ENCODE peak calls at places on chromosomes 2 and 18, in five cellular contexts. One of them, this sample, is unnamed. For H3K4me1, the result is how much of the 10 kb centered on the place peaks cover.

GRCh38 chr2:23760746-23761145 is 166.2 kb downstream of the ATAD2B start:
- DNase-seq in adrenal gland: no peak
- DNase-seq in prostate gland: no peak
- DNase-seq in uterus: no peak
- DNase-seq in pancreas: no peak
- DNase-seq in this sample: no peak

GRCh38 chr18:6629635-6630140 is 99.8 kb upstream of the ARHGAP28 start:
- DNase-seq in pancreas: no peak
- DNase-seq in uterus: no peak
- DNase-seq in prostate gland: no peak
- DNase-seq in adrenal gland: no peak
- DNase-seq in this sample: no peak

GRCh38 chr2:101251844-101252407 is 760 bp upstream of the CNOT11 start:
- DNase-seq in uterus: no peak
- DNase-seq in prostate gland: peak
- DNase-seq in adrenal gland: no peak
- DNase-seq in pancreas: no peak
- DNase-seq in this sample: peak

GRCh38 chr18:44654555-44654954 is 26.1 kb upstream of the SETBP1 start:
- DNase-seq in adrenal gland: no peak
- DNase-seq in pancreas: no peak
- DNase-seq in uterus: no peak
- DNase-seq in prostate gland: no peak
- DNase-seq in this sample: no peak

GRCh38 chr2:161121622-161122021 is 38.6 kb upstream of the TANK start:
- DNase-seq in pancreas: no peak
- DNase-seq in adrenal gland: no peak
- DNase-seq in uterus: no peak
- DNase-seq in prostate gland: no peak
- DNase-seq in this sample: no peak

GRCh38 chr2:69833752-69834151 is 4.3 kb downstream of the GMCL1 start:
- DNase-seq in uterus: no peak
- DNase-seq in prostate gland: no peak
- DNase-seq in pancreas: no peak
- DNase-seq in adrenal gland: no peak
- DNase-seq in this sample: no peak

GRCh38 chr2:154898269-154898668 is 199.8 kb downstream of the KCNJ3 start:
- DNase-seq in pancreas: no peak
- DNase-seq in uterus: no peak
- DNase-seq in adrenal gland: no peak
- DNase-seq in prostate gland: no peak
- DNase-seq in this sample: no peak

GRCh38 chr2:2896011-2896410 is 481.6 kb downstream of the EIPR1 start:
- DNase-seq in adrenal gland: no peak
- DNase-seq in pancreas: no peak
- DNase-seq in prostate gland: no peak
- DNase-seq in uterus: no peak
- DNase-seq in this sample: no peak

GRCh38 chr2:219058541-219059374 is 2.0 kb downstream of the IHH start:
- DNase-seq in pancreas: peak
- DNase-seq in uterus: no peak
- DNase-seq in adrenal gland: peak
- DNase-seq in prostate gland: no peak
- DNase-seq in this sample: peak

GRCh38 chr2:67790622-67791021 is 272.2 kb downstream of the C1D start:
- DNase-seq in adrenal gland: no peak
- DNase-seq in prostate gland: no peak
- DNase-seq in uterus: no peak
- DNase-seq in pancreas: no peak
- DNase-seq in this sample: no peak

GRCh38 chr2:71683666-71684065 is 230.3 kb downstream of the DYSF start:
- DNase-seq in pancreas: peak
- DNase-seq in adrenal gland: no peak
- DNase-seq in uterus: no peak
- DNase-seq in prostate gland: no peak
- DNase-seq in this sample: no peak

GRCh38 chr2:232229917-232230310 is 148.6 kb upstream of the ALPP start:
- DNase-seq in prostate gland: no peak
- DNase-seq in uterus: no peak
- DNase-seq in pancreas: no peak
- DNase-seq in adrenal gland: peak
- DNase-seq in this sample: no peak

GRCh38 chr18:55275042-55275897 is 312.7 kb downstream of the TCF4 start:
- DNase-seq in adrenal gland: peak
- DNase-seq in prostate gland: no peak
- DNase-seq in pancreas: no peak
- DNase-seq in uterus: no peak
- DNase-seq in this sample: no peak

GRCh38 chr2:186256540-186256939 is 229.5 kb upstream of the ZC3H15 start:
- DNase-seq in pancreas: no peak
- DNase-seq in uterus: no peak
- DNase-seq in prostate gland: no peak
- DNase-seq in adrenal gland: no peak
- DNase-seq in this sample: no peak

GRCh38 chr2:49936965-49937364 is 782.6 kb upstream of the FSHR start:
- DNase-seq in pancreas: no peak
- DNase-seq in uterus: no peak
- DNase-seq in adrenal gland: no peak
- DNase-seq in prostate gland: no peak
- DNase-seq in this sample: no peak

GRCh38 chr2:236971919-236972381 is 113.7 kb upstream of the COPS8 start:
- DNase-seq in uterus: no peak
- DNase-seq in pancreas: no peak
- DNase-seq in adrenal gland: peak
- DNase-seq in prostate gland: no peak
- DNase-seq in this sample: no peak

GRCh38 chr2:191878576-191879298 is 31.8 kb upstream of the CAVIN2 start:
- DNase-seq in adrenal gland: no peak
- DNase-seq in prostate gland: no peak
- DNase-seq in uterus: no peak
- DNase-seq in pancreas: no peak
- DNase-seq in this sample: no peak

DNA sequence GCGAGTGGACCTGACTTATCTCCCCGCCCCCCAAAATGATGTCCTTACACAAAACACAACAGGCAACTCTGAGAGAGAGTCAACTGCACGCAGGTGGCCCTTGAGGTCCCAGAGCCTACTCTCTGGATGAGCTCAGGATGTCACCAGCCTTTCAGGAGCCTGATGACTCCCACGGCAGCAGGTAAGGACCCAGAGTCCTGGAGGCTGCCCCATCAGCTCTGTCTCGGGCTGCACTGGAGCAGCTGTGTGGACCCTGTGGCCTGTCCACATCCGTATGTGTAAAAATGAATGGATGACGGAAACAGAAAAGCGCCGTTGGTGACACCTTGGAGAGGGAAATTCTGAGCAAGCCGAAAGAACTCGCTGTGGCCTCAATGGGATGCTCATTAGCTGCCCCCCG is 130.9 kb downstream of the HDAC4 start:
- DNase-seq in uterus: peak
- DNase-seq in prostate gland: no peak
- DNase-seq in adrenal gland: peak
- DNase-seq in pancreas: no peak
- DNase-seq in this sample: no peak
- H3K4me1 ChIP-seq in uterus: under half
- H3K4me1 ChIP-seq in prostate gland: under half
- H3K4me1 ChIP-seq in adrenal gland: under half
- H3K4me1 ChIP-seq in pancreas: under half
- H3K4me1 ChIP-seq in this sample: under half

GRCh38 chr2:41152318-41152717 is 700.4 kb upstream of the SLC8A1 start:
- DNase-seq in prostate gland: no peak
- DNase-seq in pancreas: no peak
- DNase-seq in uterus: no peak
- DNase-seq in adrenal gland: no peak
- DNase-seq in this sample: no peak
- H3K4me3 ChIP-seq in prostate gland: no peak
- H3K4me3 ChIP-seq in pancreas: no peak
- H3K4me3 ChIP-seq in uterus: no peak
- H3K4me3 ChIP-seq in adrenal gland: no peak
- H3K4me3 ChIP-seq in this sample: no peak

GRCh38 chr2:169042856-169043255 is 11.7 kb upstream of the ABCB11 start:
- DNase-seq in uterus: no peak
- DNase-seq in prostate gland: no peak
- DNase-seq in adrenal gland: no peak
- DNase-seq in pancreas: no peak
- DNase-seq in this sample: no peak

GRCh38 chr2:169041594-169041993 is 10.5 kb upstream of the ABCB11 start:
- DNase-seq in pancreas: no peak
- DNase-seq in uterus: no peak
- DNase-seq in prostate gland: no peak
- DNase-seq in adrenal gland: no peak
- DNase-seq in this sample: no peak

GRCh38 chr2:169038338-169038757 is 7.2 kb upstream of the ABCB11 start:
- DNase-seq in pancreas: no peak
- DNase-seq in uterus: no peak
- DNase-seq in adrenal gland: no peak
- DNase-seq in prostate gland: no peak
- DNase-seq in this sample: no peak

GRCh38 chr2:169036717-169037450 is 5.8 kb upstream of the ABCB11 start:
- DNase-seq in prostate gland: no peak
- DNase-seq in adrenal gland: no peak
- DNase-seq in uterus: no peak
- DNase-seq in pancreas: no peak
- DNase-seq in this sample: no peak

DNA sequence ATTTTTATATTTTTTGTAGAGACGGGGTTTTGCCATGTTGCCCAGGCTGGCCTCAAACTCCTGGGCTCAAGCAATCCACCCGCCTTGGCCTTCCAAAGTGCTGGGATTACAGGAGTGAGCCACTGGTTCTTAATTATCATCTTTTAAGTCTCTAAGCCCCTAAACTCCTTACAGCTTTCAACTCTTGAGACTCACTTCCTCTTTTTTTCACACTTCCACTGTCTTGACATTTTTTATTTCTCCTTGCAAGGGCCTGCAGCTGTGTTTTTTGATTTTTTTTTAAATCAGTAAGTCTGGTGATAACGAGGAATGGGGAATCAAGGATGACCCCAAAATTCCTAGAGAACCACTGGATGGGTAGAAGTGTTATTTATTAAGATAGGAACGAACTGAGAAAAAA is 8.6 kb upstream of the ABCB11 start:
- DNase-seq in prostate gland: no peak
- DNase-seq in uterus: no peak
- DNase-seq in pancreas: no peak
- DNase-seq in adrenal gland: no peak
- DNase-seq in this sample: no peak
- H3K4me1 ChIP-seq in prostate gland: under half
- H3K4me1 ChIP-seq in uterus: under half
- H3K4me1 ChIP-seq in pancreas: under half
- H3K4me1 ChIP-seq in adrenal gland: under half
- H3K4me1 ChIP-seq in this sample: under half

GRCh38 chr18:79945118-79946042 is 6.1 kb downstream of the SLC66A2 start:
- DNase-seq in uterus: no peak
- DNase-seq in prostate gland: no peak
- DNase-seq in pancreas: no peak
- DNase-seq in adrenal gland: peak
- DNase-seq in this sample: peak
- H3K4me3 ChIP-seq in uterus: no peak
- H3K4me3 ChIP-seq in prostate gland: no peak
- H3K4me3 ChIP-seq in pancreas: no peak
- H3K4me3 ChIP-seq in adrenal gland: no peak
- H3K4me3 ChIP-seq in this sample: no peak

This sample was measured in mucosa of descending colon.